ENCODE peak calls at places on chromosome 14, in six cellular contexts. K is CD8-positive, alpha-beta T cell; V is Peyer's patch; J is cardiac muscle cell; W is neural progenitor cell; U is H9. S is an unnamed sample.

GRCh38 chr14:99685061-99685995 is 1.2 kb downstream of the CYP46A1 start:
- DNase-seq in K (no peak), V (peak), J (peak), W (peak), U (peak), S (no peak)

GRCh38 chr14:24483604-24484252 is 24.3 kb downstream of the CMA1 start:
- DNase-seq in K (no peak), V (no peak), J (peak), W (no peak), U (no peak), S (no peak)

GRCh38 chr14:23695220-23695999 is 59.2 kb downstream of the DHRS2 start:
- DNase-seq in K (no peak), V (no peak), J (peak), W (peak), U (peak), S (no peak)

GRCh38 chr14:34496007-34496678 is 34.1 kb upstream of the SPTSSA start:
- DNase-seq in K (no peak), V (no peak), J (no peak), W (no peak), U (no peak), S (no peak)

GRCh38 chr14:24903337-24903736 is 146.6 kb downstream of the STXBP6 start:
- DNase-seq in K (no peak), V (no peak), J (no peak), W (no peak), U (no peak), S (no peak)

GRCh38 chr14:88986146-88986841 is 161.8 kb downstream of the TTC8 start:
- DNase-seq in K (no peak), V (no peak), J (no peak), W (no peak), U (no peak), S (no peak)

GRCh38 chr14:35682802-35683201 is 126.3 kb downstream of the RALGAPA1 start:
- DNase-seq in K (no peak), V (no peak), J (no peak), W (no peak), U (no peak), S (no peak)

GRCh38 chr14:68476212-68476964 is 316.5 kb downstream of the ZFP36L1 start:
- DNase-seq in K (no peak), V (no peak), J (no peak), W (peak), U (no peak), S (peak)

GRCh38 chr14:68661226-68662225 is 131.3 kb downstream of the ZFP36L1 start:
- DNase-seq in K (no peak), V (no peak), J (peak), W (no peak), U (no peak), S (no peak)

GRCh38 chr14:22558221-22558913 is 30.7 kb downstream of the DAD1 start:
- DNase-seq in K (no peak), V (no peak), J (no peak), W (peak), U (peak), S (no peak)

GRCh38 chr14:70416322-70416716 is 571 bp downstream of the SYNJ2BP start:
- DNase-seq in K (no peak), V (no peak), J (peak), W (no peak), U (no peak), S (no peak)

GRCh38 chr14:96634481-96634880 is 132.3 kb downstream of the PAPOLA start:
- DNase-seq in K (no peak), V (no peak), J (no peak), W (no peak), U (no peak), S (no peak)

GRCh38 chr14:83207550-83207949 is 1673.9 kb upstream of the SEL1L start:
- DNase-seq in K (no peak), V (no peak), J (no peak), W (no peak), U (no peak), S (no peak)

GRCh38 chr14:61381589-61381988 is 60.2 kb downstream of the PRKCH start:
- DNase-seq in K (no peak), V (no peak), J (no peak), W (no peak), U (no peak), S (peak)

GRCh38 chr14:29906256-29906885 is 21.3 kb downstream of the PRKD1 start:
- DNase-seq in K (no peak), V (no peak), J (no peak), W (no peak), U (no peak), S (no peak)

GRCh38 chr14:101957406-101958234 is 6.8 kb upstream of the DYNC1H1 start:
- DNase-seq in K (no peak), V (peak), J (no peak), W (no peak), U (no peak), S (no peak)

GRCh38 chr14:27096091-27096490 is 498.3 kb upstream of the NOVA1 start:
- DNase-seq in K (no peak), V (no peak), J (no peak), W (no peak), U (no peak), S (no peak)

GRCh38 chr14:99795046-99795445 is 1.8 kb downstream of the EML1 start:
- DNase-seq in K (no peak), V (no peak), J (no peak), W (no peak), U (no peak), S (no peak)

GRCh38 chr14:59679872-59680271 is 103.3 kb upstream of the CCDC175 start:
- DNase-seq in K (no peak), V (no peak), J (peak), W (peak), U (no peak), S (no peak)

GRCh38 chr14:33986804-33987203 is 35.9 kb upstream of the EGLN3 start:
- DNase-seq in K (no peak), V (no peak), J (no peak), W (no peak), U (no peak), S (no peak)

GRCh38 chr14:77458249-77458950 is 507 bp downstream of the AHSA1 start:
- DNase-seq in K (peak), V (peak), J (peak), W (peak), U (peak), S (peak)

GRCh38 chr14:54743382-54743781 is 159.2 kb downstream of the GCH1 start:
- DNase-seq in K (no peak), V (no peak), J (peak), W (no peak), U (no peak), S (no peak)

GRCh38 chr14:104856157-104856868 is 8.8 kb upstream of the CEP170B start:
- DNase-seq in K (no peak), V (peak), J (no peak), W (no peak), U (peak), S (no peak)

GRCh38 chr14:89139404-89140247 is 277.4 kb downstream of the FOXN3 start:
- DNase-seq in K (no peak), V (no peak), J (no peak), W (no peak), U (peak), S (no peak)

GRCh38 chr14:77339407-77339806 is 18.6 kb downstream of the GSTZ1 start:
- DNase-seq in K (no peak), V (no peak), J (no peak), W (no peak), U (no peak), S (no peak)

GRCh38 chr14:96461950-96462798 is 40.0 kb upstream of the PAPOLA start:
- DNase-seq in K (no peak), V (peak), J (no peak), W (peak), U (peak), S (peak)

GRCh38 chr14:95474941-95475340 is 41.5 kb downstream of the SYNE3 start:
- DNase-seq in K (no peak), V (no peak), J (no peak), W (no peak), U (no peak), S (no peak)

GRCh38 chr14:44833376-44833775 is 128.4 kb downstream of the KLHL28 start:
- DNase-seq in K (no peak), V (no peak), J (no peak), W (no peak), U (no peak), S (no peak)

GRCh38 chr14:23454445-23454856 is 15.1 kb upstream of the NGDN start:
- DNase-seq in K (no peak), V (no peak), J (no peak), W (no peak), U (no peak), S (no peak)

GRCh38 chr14:80959448-80960006 is 4.1 kb downstream of the TSHR start:
- DNase-seq in K (peak), V (no peak), J (no peak), W (no peak), U (no peak), S (no peak)

GRCh38 chr14:77485901-77486678 is 12.5 kb downstream of the ISM2 start:
- DNase-seq in K (no peak), V (no peak), J (no peak), W (no peak), U (no peak), S (no peak)

GRCh38 chr14:43360239-43360638 is 1146.8 kb downstream of the FSCB start:
- DNase-seq in K (no peak), V (no peak), J (no peak), W (no peak), U (no peak), S (no peak)

GRCh38 chr14:71712478-71712877 is 219.8 kb upstream of the RGS6 start:
- DNase-seq in K (no peak), V (no peak), J (no peak), W (no peak), U (no peak), S (no peak)
- H3K27ac ChIP-seq in K (no peak), V (no peak), J (no peak), W (no peak), U (no peak), S (no peak)

DNA sequence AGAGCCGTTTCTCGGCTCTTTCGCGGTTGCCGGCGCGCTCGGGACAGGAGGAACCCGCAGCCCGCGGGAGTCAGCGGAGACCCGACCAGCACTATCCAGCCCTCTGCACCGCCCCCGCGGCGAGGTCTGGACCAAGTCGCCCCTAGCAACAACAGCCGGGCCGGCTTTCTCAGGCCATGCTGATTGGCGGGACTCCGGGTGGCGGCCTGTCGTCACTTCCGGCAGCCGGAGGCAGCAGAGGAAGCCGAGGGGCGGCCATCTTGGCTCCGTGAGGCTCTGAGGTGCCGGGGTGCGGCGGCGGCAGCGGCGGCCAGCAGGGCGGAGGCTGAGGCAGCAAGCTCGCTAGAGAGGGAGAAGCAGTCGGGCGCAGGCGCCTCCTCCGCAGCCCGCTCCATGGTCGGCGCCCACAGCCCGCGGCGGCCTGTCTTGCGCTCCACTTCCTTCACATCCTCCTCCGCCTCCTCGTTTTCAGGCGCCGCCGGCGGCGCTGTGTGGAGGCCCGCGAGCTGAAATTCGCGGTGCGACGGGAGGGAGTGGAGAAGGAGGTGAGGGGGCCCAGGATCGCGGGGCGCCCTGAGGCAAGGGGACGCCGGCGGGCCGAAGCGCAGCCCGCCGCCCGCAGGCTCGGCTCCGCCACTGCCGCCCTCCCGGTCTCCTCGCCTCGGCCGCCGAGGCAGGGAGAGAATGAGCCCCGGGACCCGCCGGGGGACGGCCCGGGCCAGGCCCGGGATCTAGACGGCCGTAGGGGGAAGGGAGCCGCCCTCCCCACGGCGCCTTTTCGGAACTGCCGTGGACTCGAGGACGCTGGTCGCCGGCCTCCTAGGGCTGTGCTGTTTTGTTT is at the start of gene MARK3:
- DNase-seq in K (peak), V (peak), J (peak), W (peak), U (peak), S (peak)
- TF ChIP-seq CTCF in K (peak), V (peak), J (peak), W (peak), U (peak), S (no peak)

DNA sequence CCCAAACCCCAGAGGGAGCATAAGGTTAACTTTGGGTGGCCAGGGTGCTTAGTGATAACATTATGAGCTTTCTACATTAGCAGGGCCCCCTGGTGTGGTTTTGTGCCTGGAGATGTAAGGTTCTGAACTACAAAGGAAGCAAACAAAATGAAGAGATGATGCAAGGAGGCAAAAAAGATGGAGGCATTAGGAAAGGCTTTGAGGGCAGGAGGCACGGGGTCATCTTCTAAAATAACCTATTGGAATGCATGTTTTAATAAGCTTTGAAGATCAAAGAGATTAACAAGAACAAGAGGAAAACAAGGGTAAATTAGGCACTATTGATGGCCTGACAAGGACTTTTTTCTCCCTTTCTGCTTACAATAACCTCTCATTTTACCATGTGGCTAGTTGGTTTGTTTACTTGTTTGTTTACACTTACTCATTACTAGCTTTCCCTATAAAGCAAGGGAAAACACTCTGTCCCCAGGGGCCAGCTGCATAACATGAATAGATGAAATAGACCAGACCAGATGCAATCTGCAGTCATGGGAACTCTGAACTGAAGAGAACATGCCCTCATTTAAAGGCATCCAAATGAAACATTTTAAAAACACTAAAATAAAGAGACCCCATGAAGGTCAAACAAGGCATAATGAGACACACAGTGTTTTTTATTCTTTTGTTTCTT is 390.3 kb downstream of the DIO2 start:
- DNase-seq in K (no peak), V (no peak), J (no peak), W (peak), U (no peak), S (no peak)
- H3K27ac ChIP-seq in K (no peak), V (no peak), J (no peak), W (peak), U (no peak), S (no peak)

DNA sequence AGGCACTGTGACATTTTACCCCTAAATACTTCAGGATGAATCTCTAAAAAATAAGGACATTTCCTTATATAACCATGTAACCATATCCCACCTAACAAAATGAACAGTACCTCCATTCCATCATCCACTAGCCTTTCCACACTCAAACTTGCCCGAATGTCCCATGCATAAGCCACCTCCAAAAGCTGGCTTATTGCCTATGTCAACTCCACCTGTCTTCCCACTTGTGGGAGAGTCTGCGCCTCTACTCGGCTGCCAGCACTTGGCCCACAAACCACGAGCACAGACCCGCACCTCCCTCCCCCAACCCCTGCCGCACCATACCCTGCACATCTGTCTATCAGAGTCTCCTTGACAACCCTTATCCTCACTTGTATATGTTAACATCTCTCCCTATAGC is 165.8 kb downstream of the CALM1 start:
- DNase-seq in K (no peak), V (no peak), J (no peak), W (no peak), U (no peak), S (no peak)
- TF ChIP-seq CTCF in K (no peak), V (no peak), J (no peak), W (no peak), U (no peak), S (no peak)

GRCh38 chr14:103196716-103197115 is 73.5 kb downstream of the TNFAIP2 start:
- DNase-seq in K (no peak), V (no peak), J (no peak), W (no peak), U (no peak), S (no peak)

GRCh38 chr14:103199141-103199540 is 75.9 kb downstream of the TNFAIP2 start:
- DNase-seq in K (no peak), V (no peak), J (no peak), W (no peak), U (no peak), S (no peak)

GRCh38 chr14:103201801-103202200 is 78.5 kb downstream of the TNFAIP2 start:
- DNase-seq in K (no peak), V (no peak), J (no peak), W (no peak), U (no peak), S (no peak)

GRCh38 chr14:103195828-103196615 is 72.8 kb downstream of the TNFAIP2 start:
- DNase-seq in K (no peak), V (no peak), J (no peak), W (no peak), U (no peak), S (no peak)

GRCh38 chr14:103198429-103199140 is 75.3 kb downstream of the TNFAIP2 start:
- DNase-seq in K (no peak), V (no peak), J (no peak), W (no peak), U (no peak), S (no peak)
- H3K27ac ChIP-seq in K (no peak), V (peak), J (no peak), W (no peak), U (no peak), S (peak)

DNA sequence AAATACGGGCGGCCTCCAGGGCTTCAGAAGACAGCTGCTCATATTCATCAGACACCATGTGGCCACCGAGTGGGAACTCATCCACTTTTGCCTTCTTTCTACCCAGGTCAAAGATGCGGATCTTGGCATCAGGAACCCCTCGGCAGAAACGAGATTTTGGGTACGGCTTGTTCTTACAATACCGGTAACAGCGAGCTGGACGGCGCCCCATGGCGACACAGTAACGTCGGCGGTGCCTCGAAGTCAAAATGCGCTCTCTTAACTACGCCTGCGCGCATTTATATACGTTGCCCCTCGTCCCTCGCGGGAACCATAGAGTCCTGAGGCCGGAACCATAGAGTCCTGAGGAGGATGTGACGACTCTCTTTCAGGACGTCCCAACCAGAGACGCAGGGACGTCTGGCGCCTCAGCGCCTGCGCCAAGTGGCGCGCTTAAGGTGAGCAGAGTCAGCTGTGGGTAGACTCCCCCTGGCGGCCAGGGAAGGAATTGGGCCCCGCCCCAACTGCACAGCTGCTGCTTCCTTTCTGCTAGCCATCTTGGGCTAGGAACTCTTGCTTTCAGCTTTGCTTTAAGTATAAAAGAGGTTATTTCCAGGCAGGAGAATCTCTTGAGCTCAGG is at the start of gene RPL10L:
- DNase-seq in K (no peak), V (no peak), J (no peak), W (peak), U (peak), S (no peak)
- TF ChIP-seq CTCF in K (no peak), V (no peak), J (no peak), W (peak), U (peak), S (no peak)

GRCh38 chr14:31583043-31583442 is 21.8 kb downstream of the NUBPL start:
- DNase-seq in K (no peak), V (no peak), J (no peak), W (no peak), U (no peak), S (no peak)
- H3K27ac ChIP-seq in K (no peak), V (no peak), J (no peak), W (peak), U (no peak), S (no peak)

DNA sequence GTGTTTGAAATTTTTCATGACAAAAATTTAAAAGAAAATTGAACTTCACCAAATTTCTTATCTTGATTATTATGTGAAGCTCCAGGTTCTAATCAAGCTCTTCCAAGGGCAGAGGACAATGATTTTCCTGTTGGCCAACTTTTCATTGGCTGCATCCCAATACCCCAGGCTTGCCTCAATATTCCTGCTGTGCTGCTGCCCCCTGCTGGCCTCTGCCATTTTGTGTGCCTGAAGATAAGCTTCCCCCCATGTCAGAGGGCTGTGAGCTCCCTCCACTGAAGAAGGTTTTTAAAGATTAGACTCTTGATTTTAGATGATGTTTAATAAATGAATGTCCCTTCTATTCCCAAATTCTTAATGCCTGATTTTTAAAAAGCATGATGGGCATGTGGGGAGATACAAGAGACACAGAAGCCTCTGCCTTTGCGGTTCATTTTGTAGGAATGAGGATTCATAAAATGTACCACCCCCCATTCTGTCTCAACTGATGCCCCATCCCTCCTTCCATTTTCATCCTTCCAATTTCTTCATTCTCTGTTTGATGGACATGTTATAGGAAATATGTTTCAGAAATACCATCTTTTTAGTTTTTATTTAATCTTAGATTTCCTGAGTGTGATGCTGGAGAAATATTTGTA is 76.7 kb upstream of the RGS6 start:
- DNase-seq in K (peak), V (peak), J (peak), W (peak), U (peak), S (peak)
- TF ChIP-seq CTCF in K (peak), V (peak), J (peak), W (peak), U (peak), S (no peak)

S was measured in pancreas.